ENCODE peak calls at places on chromosomes 11 and 22, in seven cellular contexts. X is astrocyte, N is K562, O is endothelial cell of umbilical vein, W is GM23248, Y is mammary epithelial cell, V is neural progenitor cell. L is an unnamed sample. For H3K27me3, the result is how much of the 10 kb centered on the place peaks cover.

GRCh38 chr11:75151346-75152047 is 590 bp downstream of the SLCO2B1 start:
- DNase-seq in X (no peak), N (no peak), O (no peak), W (no peak), Y (no peak), V (no peak), L (no peak)

GRCh38 chr22:40088818-40089217 is 88.9 kb upstream of the TNRC6B start:
- DNase-seq in X (no peak), N (no peak), O (no peak), W (no peak), Y (no peak), V (no peak), L (no peak)

GRCh38 chr11:77213589-77214428 is 85.8 kb downstream of the MYO7A start:
- DNase-seq in X (no peak), N (no peak), O (no peak), W (no peak), Y (no peak), V (no peak), L (no peak)

GRCh38 chr22:19757140-19757984 is 3.2 kb upstream of the TBX1 start:
- DNase-seq in X (no peak), N (no peak), O (no peak), W (no peak), Y (no peak), V (peak), L (no peak)

GRCh38 chr11:86193297-86194095 is 51.1 kb upstream of the EED start:
- DNase-seq in X (peak), N (peak), O (peak), W (peak), Y (peak), V (peak), L (peak)

GRCh38 chr11:72069200-72069599 is 11.1 kb downstream of the NUMA1 start:
- DNase-seq in X (peak), N (no peak), O (no peak), W (peak), Y (no peak), V (no peak), L (no peak)

GRCh38 chr11:110833033-110833484 is 120.8 kb upstream of the ARHGAP20 start:
- DNase-seq in X (peak), N (no peak), O (peak), W (peak), Y (peak), V (no peak), L (peak)

GRCh38 chr22:26835929-26836528 is 178.6 kb downstream of the MIAT start:
- DNase-seq in X (no peak), N (peak), O (peak), W (peak), Y (peak), V (peak), L (peak)

GRCh38 chr22:26139320-26139719 is 29.9 kb upstream of the SEZ6L start:
- DNase-seq in X (no peak), N (no peak), O (no peak), W (no peak), Y (peak), V (no peak), L (no peak)

GRCh38 chr22:48566741-48567140 is 1260.9 kb downstream of the BRD1 start:
- DNase-seq in X (no peak), N (no peak), O (no peak), W (peak), Y (no peak), V (no peak), L (no peak)

GRCh38 chr11:73320786-73321325 is 12.8 kb downstream of the ARHGEF17 start:
- DNase-seq in X (no peak), N (no peak), O (peak), W (peak), Y (peak), V (no peak), L (no peak)

GRCh38 chr11:9726313-9727022 is 62.6 kb downstream of the SWAP70 start:
- DNase-seq in X (peak), N (no peak), O (peak), W (peak), Y (peak), V (no peak), L (peak)

GRCh38 chr22:45296628-45297297 is 12.0 kb downstream of the UPK3A start:
- DNase-seq in X (no peak), N (no peak), O (no peak), W (no peak), Y (no peak), V (no peak), L (no peak)

GRCh38 chr11:8063319-8063718 is 17.7 kb upstream of the TUB start:
- DNase-seq in X (no peak), N (no peak), O (no peak), W (peak), Y (no peak), V (no peak), L (no peak)

GRCh38 chr11:17929171-17929570 is 83.7 kb downstream of the SERGEF start:
- DNase-seq in X (no peak), N (no peak), O (no peak), W (no peak), Y (no peak), V (no peak), L (no peak)

GRCh38 chr11:108224908-108225786 is 2.3 kb downstream of the ATM start:
- DNase-seq in X (no peak), N (peak), O (no peak), W (peak), Y (no peak), V (no peak), L (no peak)

GRCh38 chr11:748007-748359 is 719 bp downstream of the TALDO1 start:
- DNase-seq in X (no peak), N (peak), O (no peak), W (peak), Y (no peak), V (peak), L (no peak)
- H3K27ac ChIP-seq in X (peak), N (peak), O (peak), W (peak), Y (peak), V (no peak), L (peak)

GRCh38 chr22:36900880-36901279 is 12.5 kb upstream of the CSF2RB start:
- DNase-seq in X (no peak), N (no peak), O (no peak), W (no peak), Y (no peak), V (peak), L (no peak)

GRCh38 chr22:36898690-36899089 is 14.7 kb upstream of the CSF2RB start:
- DNase-seq in X (no peak), N (no peak), O (no peak), W (no peak), Y (no peak), V (no peak), L (no peak)

GRCh38 chr22:36901411-36902142 is 11.9 kb upstream of the CSF2RB start:
- DNase-seq in X (no peak), N (no peak), O (no peak), W (no peak), Y (no peak), V (no peak), L (no peak)

GRCh38 chr22:36899498-36899897 is 13.9 kb upstream of the CSF2RB start:
- DNase-seq in X (no peak), N (no peak), O (no peak), W (no peak), Y (no peak), V (no peak), L (no peak)

DNA sequence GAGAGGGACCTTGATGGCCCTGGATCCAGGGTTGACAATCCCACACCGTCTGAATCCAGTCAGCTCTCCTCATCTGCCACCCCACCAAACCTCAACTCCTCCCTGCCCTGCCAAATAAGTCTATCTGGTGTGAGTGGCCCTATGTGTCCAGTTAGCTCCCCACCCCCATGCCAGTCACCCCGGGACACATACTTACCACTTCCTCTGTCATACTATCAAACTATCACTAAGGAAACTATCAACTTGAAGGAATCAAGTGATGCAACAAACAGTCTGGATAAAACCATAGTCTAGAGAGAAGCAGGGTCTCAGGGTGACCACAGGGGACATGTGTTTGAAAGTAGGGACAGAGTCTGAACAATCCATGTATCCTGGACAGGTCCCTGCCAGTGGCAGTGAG is 13.2 kb upstream of the CSF2RB start:
- DNase-seq in X (no peak), N (no peak), O (no peak), W (no peak), Y (no peak), V (no peak), L (no peak)
- H3K27me3 ChIP-seq in X (under half), N (under half), O (under half), W (half or more), Y (under half), V (under half), L (under half)

GRCh38 chr11:64233913-64234839 is at the start of gene VEGFB:
- DNase-seq in X (no peak), N (peak), O (peak), W (peak), Y (peak), V (peak), L (peak)
- TF ChIP-seq EZH2 in X (no peak), N (no peak), O (no peak), W (no peak), Y (no peak), V (no peak), L (no peak)

GRCh38 chr11:61751384-61751783 is 1.1 kb upstream of the MYRF start:
- DNase-seq in X (no peak), N (no peak), O (no peak), W (no peak), Y (no peak), V (no peak), L (no peak)

GRCh38 chr11:61753672-61754071 is 1.2 kb downstream of the MYRF start:
- DNase-seq in X (no peak), N (no peak), O (no peak), W (no peak), Y (no peak), V (no peak), L (no peak)

GRCh38 chr11:61754534-61755482 is 2.4 kb downstream of the MYRF start:
- DNase-seq in X (peak), N (peak), O (no peak), W (no peak), Y (no peak), V (peak), L (no peak)

GRCh38 chr11:61752117-61752924 is at the start of gene MYRF:
- DNase-seq in X (no peak), N (peak), O (peak), W (peak), Y (no peak), V (peak), L (peak)

GRCh38 chr11:61752925-61753551 is 602 bp downstream of the MYRF start:
- DNase-seq in X (no peak), N (no peak), O (no peak), W (no peak), Y (no peak), V (no peak), L (no peak)
- H3K27ac ChIP-seq in X (no peak), N (peak), O (no peak), W (no peak), Y (no peak), V (no peak), L (no peak)

L was measured in PC-3.